ENCODE peak calls at places on chromosome 6, in eight cellular contexts. W is Panc1, R is HCT116, X is prostate gland, G is SK-N-MC, L is transverse colon, K is HL-60, Q is sigmoid colon. B is an unnamed sample.

GRCh38 chr6:136525586-136526195 is 24.5 kb downstream of the MAP7 start:
- DNase-seq in R (no peak), Q (no peak), X (no peak), K (no peak), G (no peak), L (no peak), W (no peak), B (no peak)

GRCh38 chr6:103215835-103216234 is 1643.9 kb downstream of the HACE1 start:
- DNase-seq in G (no peak), Q (no peak), K (no peak), L (no peak), W (no peak), R (no peak), X (no peak), B (no peak)

GRCh38 chr6:131844243-131844841 is 36.5 kb downstream of the ENPP1 start:
- DNase-seq in Q (no peak), G (no peak), L (no peak), W (peak; percentile 39), K (no peak), X (no peak), R (no peak), B (no peak)

GRCh38 chr6:12036766-12037165 is 24.7 kb downstream of the HIVEP1 start:
- DNase-seq in G (no peak), K (no peak), W (no peak), X (no peak), L (no peak), Q (no peak), R (no peak), B (no peak)

GRCh38 chr6:167676666-167677421 is 149.9 kb upstream of the AFDN start:
- DNase-seq in K (no peak), L (peak; percentile 56), G (no peak), Q (peak; percentile 57), R (no peak), W (no peak), X (no peak), B (no peak)

GRCh38 chr6:125363360-125364121 is 61.8 kb upstream of the HDDC2 start:
- DNase-seq in K (no peak), G (no peak), X (no peak), L (peak; percentile 22), R (no peak), Q (peak; percentile 82), W (no peak), B (peak; percentile 72)

GRCh38 chr6:167350731-167351655 is 26.1 kb downstream of the TTLL2 start:
- DNase-seq in L (peak; percentile 87), K (peak; percentile 51), G (no peak), W (peak; percentile 61), R (peak; percentile 52), Q (peak; percentile 82), X (peak; percentile 74), B (peak; percentile 90)

GRCh38 chr6:45148711-45149341 is 179.3 kb upstream of the RUNX2 start:
- DNase-seq in G (no peak), R (no peak), L (no peak), K (no peak), W (no peak), Q (no peak), X (no peak), B (no peak)

GRCh38 chr6:156427345-156427744 is 349.8 kb upstream of the ARID1B start:
- DNase-seq in X (no peak), G (no peak), K (no peak), W (peak; percentile 38), R (no peak), Q (no peak), L (peak; percentile 18), B (no peak)

GRCh38 chr6:137112067-137112355 is 61.4 kb downstream of the IL22RA2 start:
- DNase-seq in X (no peak), L (no peak), G (no peak), W (no peak), K (no peak), R (no peak), Q (no peak), B (no peak)

GRCh38 chr6:169811072-169811471 is 59.6 kb downstream of the ERMARD start:
- DNase-seq in L (no peak), Q (no peak), X (no peak), K (no peak), R (no peak), W (no peak), G (no peak), B (peak; percentile 40)

GRCh38 chr6:4647414-4648365 is 128.5 kb upstream of the CDYL start:
- DNase-seq in R (peak; percentile 74), W (peak; percentile 63), K (peak; percentile 2), X (peak; percentile 61), L (peak; percentile 80), G (no peak), Q (peak; percentile 93), B (peak; percentile 76)

GRCh38 chr6:100719883-100720682 is 161.0 kb downstream of the ASCC3 start:
- DNase-seq in L (no peak), K (no peak), R (peak; percentile 8), X (no peak), G (peak; percentile 32), W (no peak), Q (no peak), B (no peak)

GRCh38 chr6:17919494-17919893 is 67.9 kb downstream of the KIF13A start:
- DNase-seq in W (no peak), X (no peak), L (no peak), Q (no peak), K (no peak), R (no peak), G (no peak), B (no peak)

GRCh38 chr6:82013561-82014275 is 233.8 kb downstream of the IBTK start:
- DNase-seq in R (no peak), Q (no peak), X (no peak), W (no peak), K (no peak), L (no peak), G (no peak), B (no peak)

GRCh38 chr6:140979642-140980091 is 1153.1 kb upstream of the GJE1 start:
- DNase-seq in L (no peak), G (no peak), K (no peak), R (no peak), Q (peak; percentile 49), W (no peak), X (peak; percentile 51), B (no peak)

GRCh38 chr6:137002505-137002904 is 42.3 kb downstream of the IL20RA start:
- DNase-seq in Q (no peak), G (no peak), K (no peak), W (no peak), R (peak; percentile 13), L (no peak), X (no peak), B (no peak)

GRCh38 chr6:158849899-158850806 is 31.0 kb upstream of the EZR start:
- DNase-seq in L (peak; percentile 65), R (peak; percentile 97), G (no peak), Q (no peak), K (peak; percentile 35), X (peak; percentile 29), W (peak; percentile 95), B (no peak)

GRCh38 chr6:129342243-129342642 is 367.7 kb downstream of the ARHGAP18 start:
- DNase-seq in Q (no peak), G (no peak), X (no peak), W (no peak), L (no peak), R (no peak), K (no peak), B (no peak)

DNA sequence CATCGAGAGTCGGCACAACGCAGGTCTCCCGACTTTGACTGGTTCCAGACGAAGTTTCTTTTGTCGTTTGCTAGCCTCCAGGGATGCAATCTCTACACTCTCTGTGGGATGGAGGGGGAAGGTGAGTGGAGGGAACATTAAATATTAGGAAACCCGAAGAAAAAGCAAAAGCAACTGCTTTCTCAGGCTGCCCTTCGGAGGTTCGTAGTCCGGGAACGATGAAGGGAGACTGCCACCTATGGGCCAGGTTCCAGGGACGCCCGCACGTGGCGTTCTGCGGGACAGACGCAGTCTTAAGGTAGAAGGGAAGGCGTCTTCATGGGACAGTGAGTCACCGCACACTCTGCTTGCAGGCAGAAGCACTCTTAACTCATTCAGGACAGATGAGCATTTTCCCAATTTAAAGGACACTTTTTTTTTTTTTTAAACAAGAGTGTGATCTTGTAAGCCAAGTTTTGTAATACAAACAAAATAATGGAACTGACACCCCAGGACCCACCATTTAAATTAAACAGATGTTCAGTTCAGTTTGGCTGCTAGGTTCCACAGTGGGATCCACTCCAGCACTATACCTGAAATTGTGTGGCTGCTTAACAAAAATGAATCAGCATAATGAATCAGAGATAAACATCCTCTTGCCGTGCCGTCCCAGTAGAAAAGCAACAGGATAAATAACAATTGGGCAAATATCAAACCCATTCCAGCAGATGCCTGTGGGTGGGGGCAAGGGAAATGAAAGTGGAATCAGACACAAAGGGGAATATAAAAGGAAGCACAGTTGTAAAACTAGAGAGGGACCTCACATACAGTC is 65.8 kb upstream of the ARMC2 start:
- DNase-seq in K (peak; percentile 69), L (peak; percentile 92), W (peak; percentile 96), X (peak; percentile 90), G (peak; percentile 50), Q (peak; percentile 93), R (peak; percentile 80), B (peak; percentile 95)
- TF ChIP-seq POLR2AphosphoS5 in K (no peak), L (peak; percentile 62), W (no peak), X (peak; percentile 89), G (no peak), Q (peak; percentile 4), R (peak; percentile 49), B (no peak)

DNA sequence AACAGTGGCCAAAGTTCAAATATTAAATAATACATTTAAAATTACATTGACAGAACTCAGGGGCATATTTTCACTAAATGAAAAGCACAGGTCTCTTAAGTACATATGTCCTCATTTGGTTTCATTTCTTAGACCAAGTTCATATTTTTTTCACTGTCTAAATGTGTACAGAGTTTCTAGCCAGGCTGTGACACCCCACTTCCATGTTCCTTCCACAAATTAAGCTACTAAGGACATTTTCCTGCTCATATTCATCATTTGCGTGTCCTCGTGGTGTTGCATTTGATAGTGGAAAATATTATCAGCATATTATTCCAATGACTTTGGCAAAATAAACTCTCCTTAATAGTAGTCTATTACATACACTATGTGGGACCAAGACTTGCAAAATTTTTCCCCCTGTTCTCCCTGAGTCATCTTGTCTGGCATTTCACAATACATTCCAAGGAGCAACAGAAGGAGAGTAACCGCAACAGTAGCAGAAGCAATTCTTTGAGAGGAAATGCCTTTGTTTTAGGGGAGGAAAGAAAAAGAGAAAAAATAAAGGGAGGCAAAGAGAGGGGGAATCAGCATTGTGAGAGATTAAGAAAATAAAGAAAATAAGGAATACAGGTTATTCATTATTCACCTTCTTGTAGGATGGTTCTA is 599.2 kb downstream of the COL12A1 start:
- DNase-seq in K (no peak), G (no peak), Q (no peak), L (no peak), W (no peak), R (no peak), X (no peak), B (no peak)
- TF ChIP-seq POLR2AphosphoS5 in K (no peak), G (no peak), Q (peak; percentile 35), L (no peak), W (no peak), R (no peak), X (no peak), B (no peak)

GRCh38 chr6:133778414-133778813 is 110.5 kb upstream of the TCF21 start:
- DNase-seq in G (no peak), R (no peak), L (no peak), W (no peak), K (no peak), X (no peak), Q (no peak), B (no peak)
- TF ChIP-seq POLR2AphosphoS5 in G (no peak), R (no peak), L (peak; percentile 52), W (no peak), K (no peak), X (no peak), Q (no peak), B (no peak)

GRCh38 chr6:26379236-26380139 is 3.4 kb upstream of the BTN2A2 start:
- DNase-seq in X (no peak), Q (no peak), W (no peak), G (no peak), R (no peak), K (no peak), L (no peak), B (no peak)
- TF ChIP-seq POLR2AphosphoS5 in X (no peak), Q (no peak), W (no peak), G (no peak), R (no peak), K (no peak), L (no peak), B (no peak)